ENCODE peak calls at places on chromosomes 13 and 19, in five cellular contexts. B is Panc1, K is AG09309, I is astrocyte of the spinal cord, M is bronchial epithelial cell. H is an unnamed sample.

GRCh38 chr19:38528213-38528755 is 89.5 kb downstream of the MAP4K1 start:
- DNase-seq in M (no peak), K (no peak), B (no peak), I (no peak), H (no peak)

GRCh38 chr19:57269515-57270250 is 10.6 kb upstream of the ZNF460 start:
- DNase-seq in M (peak; percentile 95), K (peak; percentile 79), I (peak; percentile 83), B (no peak), H (peak; percentile 53)

GRCh38 chr19:4744451-4745170 is 21.0 kb upstream of the DPP9 start:
- DNase-seq in M (peak; percentile 90), B (no peak), K (peak; percentile 78), I (peak; percentile 69), H (peak; percentile 81)

GRCh38 chr13:33610471-33611015 is 207.4 kb upstream of the RFC3 start:
- DNase-seq in K (no peak), B (no peak), I (peak; percentile 47), M (no peak), H (no peak)

GRCh38 chr19:56712609-56713008 is 41.1 kb upstream of the ZNF835 start:
- DNase-seq in I (no peak), K (no peak), M (no peak), B (no peak), H (no peak)

GRCh38 chr13:79860757-79861156 is 379.8 kb downstream of the NDFIP2 start:
- DNase-seq in I (no peak), B (no peak), K (no peak), M (no peak), H (no peak)

GRCh38 chr19:45069056-45069455 is 7.2 kb downstream of the ZNF296 start:
- DNase-seq in M (peak; percentile 57), B (no peak), I (no peak), K (no peak), H (no peak)

GRCh38 chr19:38650180-38650775 is 2.8 kb downstream of the ACTN4 start:
- DNase-seq in M (peak; percentile 51), I (no peak), B (no peak), K (no peak), H (no peak)

GRCh38 chr13:52405767-52406494 is at the start of gene THSD1:
- DNase-seq in K (no peak), I (peak; percentile 28), M (peak; percentile 20), B (no peak), H (no peak)

GRCh38 chr19:4456843-4457653 is 546 bp downstream of the UBXN6 start:
- DNase-seq in B (no peak), I (peak; percentile 59), K (no peak), M (peak; percentile 12), H (peak; percentile 35)

GRCh38 chr13:55761986-55762385 is 1378.7 kb upstream of the PRR20A start:
- DNase-seq in K (no peak), I (no peak), B (no peak), M (no peak), H (no peak)

GRCh38 chr13:48873081-48873480 is 102.6 kb upstream of the FNDC3A start:
- DNase-seq in B (no peak), I (no peak), M (no peak), K (no peak), H (no peak)

GRCh38 chr19:44990966-44991365 is 10.3 kb upstream of the RELB start:
- DNase-seq in B (no peak), K (no peak), I (no peak), M (no peak), H (no peak)

GRCh38 chr13:102212729-102213128 is 189.1 kb downstream of the FGF14 start:
- DNase-seq in M (no peak), K (no peak), B (no peak), I (no peak), H (no peak)

GRCh38 chr13:40993987-40994386 is 25.1 kb downstream of the ELF1 start:
- DNase-seq in K (no peak), M (peak; percentile 99), I (no peak), B (no peak), H (no peak)

GRCh38 chr19:57934820-57935665 is at the start of gene ZNF418:
- DNase-seq in K (peak; percentile 46), M (peak; percentile 86), I (peak; percentile 83), B (peak; percentile 39), H (peak; percentile 55)

GRCh38 chr13:19927117-19927734 is 31.3 kb upstream of the ZMYM2 start:
- DNase-seq in I (peak; percentile 42), M (peak; percentile 63), B (peak; percentile 27), K (peak; percentile 1), H (no peak)

GRCh38 chr13:46401432-46401831 is 14.4 kb upstream of the RUBCNL start:
- DNase-seq in K (no peak), B (no peak), I (no peak), M (no peak), H (no peak)

GRCh38 chr13:45373116-45373606 is 32.2 kb upstream of the TPT1 start:
- DNase-seq in B (no peak), I (no peak), K (no peak), M (no peak), H (no peak)

GRCh38 chr13:49587311-49587847 is 2.0 kb upstream of the RCBTB1 start:
- DNase-seq in I (no peak), B (no peak), K (no peak), M (peak; percentile 91), H (no peak)

GRCh38 chr19:16180611-16181010 is 4.6 kb upstream of the FAM32A start:
- DNase-seq in M (peak; percentile 63), K (peak; percentile 54), I (peak; percentile 58), B (no peak), H (peak; percentile 52)

DNA sequence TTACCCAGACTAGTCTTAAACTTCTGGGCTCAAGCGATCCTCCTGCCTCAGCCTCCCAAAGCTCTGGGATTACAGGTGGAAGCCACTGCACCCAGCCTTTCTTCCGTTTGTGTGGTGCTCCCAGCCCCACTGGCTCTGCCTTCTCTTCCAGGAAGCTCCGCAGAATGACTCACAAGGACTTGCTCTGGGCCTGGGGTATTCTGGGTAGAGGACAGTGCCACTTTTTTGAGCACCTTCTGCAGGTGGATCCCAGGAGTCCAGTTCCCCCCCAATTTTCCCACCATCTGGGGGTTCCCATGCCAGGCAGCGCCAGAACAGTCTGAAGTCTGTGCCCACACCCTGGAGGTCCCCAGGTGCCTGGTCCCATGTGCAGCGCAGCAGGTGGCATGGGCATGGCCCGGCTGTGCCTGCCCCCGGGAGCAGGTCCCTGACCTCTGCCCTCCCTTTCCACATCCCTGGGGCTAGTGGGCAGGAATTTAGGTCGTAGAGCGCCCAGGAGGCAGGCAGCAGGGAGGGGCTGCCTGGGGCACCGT is 1.6 kb downstream of the REEP6 start:
- DNase-seq in B (no peak), I (no peak), M (no peak), K (no peak), H (no peak)
- H3K4me3 ChIP-seq in B (no peak overlapping the region), I (no peak overlapping the region), M (no peak overlapping the region), K (no peak overlapping the region), H (no peak overlapping the region)

DNA sequence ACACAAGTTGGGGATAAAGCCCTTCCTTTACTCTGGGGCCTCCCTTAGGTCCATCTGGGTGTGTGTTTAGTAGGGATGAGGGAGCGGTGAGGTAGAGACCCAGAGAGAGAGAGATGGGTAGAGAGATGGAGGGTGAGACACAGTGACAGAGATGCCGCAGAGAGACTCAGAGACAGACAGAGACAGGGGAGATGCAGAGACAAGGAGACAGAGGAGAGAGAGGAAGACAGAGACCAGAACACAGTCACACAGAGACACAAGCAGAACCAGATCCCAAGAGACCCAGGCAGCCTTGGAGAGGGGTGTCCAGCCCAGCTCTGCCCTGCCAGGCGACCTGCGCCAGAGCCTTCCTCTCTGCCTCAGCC is 2.4 kb downstream of the KLK1 start:
- DNase-seq in K (no peak), I (no peak), B (no peak), M (no peak), H (no peak)
- H3K4me3 ChIP-seq in K (no peak overlapping the region), I (no peak overlapping the region), B (no peak overlapping the region), M (no peak overlapping the region), H (no peak overlapping the region)

GRCh38 chr19:7874857-7875393 is 735 bp upstream of the PRR36 start:
- DNase-seq in M (no peak), K (no peak), I (no peak), B (no peak), H (no peak)

GRCh38 chr19:7881910-7882309 is 6.4 kb upstream of the LRRC8E start:
- DNase-seq in K (no peak), B (no peak), I (no peak), M (no peak), H (no peak)

GRCh38 chr19:7883105-7883504 is 5.2 kb upstream of the LRRC8E start:
- DNase-seq in K (no peak), M (no peak), I (no peak), B (no peak), H (no peak)

GRCh38 chr19:7877249-7877836 is 3.2 kb upstream of the PRR36 start:
- DNase-seq in I (no peak), B (no peak), M (no peak), K (no peak), H (no peak)

DNA sequence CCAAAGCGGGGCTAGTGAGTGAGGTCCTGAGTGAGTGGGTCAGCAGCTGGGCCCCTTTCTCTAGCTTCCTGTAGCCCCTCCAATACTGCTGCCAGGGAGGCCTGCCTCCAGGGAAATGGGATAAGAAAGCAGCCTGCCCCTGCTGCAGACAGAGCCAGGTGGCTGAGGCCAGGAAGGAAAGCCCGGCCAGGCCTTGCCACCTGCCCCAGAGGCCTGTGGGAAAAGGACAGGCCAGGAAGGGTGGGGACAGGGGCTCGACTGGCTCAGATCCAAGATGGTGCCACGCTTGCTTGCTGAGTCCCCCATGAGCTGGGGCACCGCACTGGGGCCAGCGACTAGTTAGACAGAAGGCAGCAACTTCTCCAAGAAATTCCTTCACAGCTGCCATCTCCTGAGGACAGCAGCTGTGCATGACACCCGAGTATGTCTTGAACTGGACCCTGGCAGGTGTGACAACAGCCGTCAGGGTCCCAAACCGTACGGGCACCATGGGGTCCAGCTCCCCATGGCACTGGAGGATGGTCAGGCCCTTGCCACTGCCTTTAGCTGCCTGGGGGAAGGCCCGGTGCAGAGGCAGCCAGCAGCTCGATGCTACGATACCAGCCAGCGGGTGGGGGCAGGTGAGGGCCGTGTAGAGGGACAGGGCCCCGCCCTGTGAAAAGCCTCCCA is 5.0 kb upstream of the PRR36 start:
- DNase-seq in K (no peak), M (no peak), B (no peak), I (no peak), H (no peak)
- H3K4me3 ChIP-seq in K (no peak overlapping the region), M (no peak overlapping the region), B (no peak overlapping the region), I (no peak overlapping the region), H (no peak overlapping the region)

GRCh38 chr19:20472854-20473253 is 92.7 kb downstream of the ZNF737 start:
- DNase-seq in K (no peak), I (no peak), B (no peak), M (no peak), H (no peak)

GRCh38 chr19:20471441-20471840 is 94.1 kb downstream of the ZNF737 start:
- DNase-seq in M (no peak), K (no peak), I (no peak), B (no peak), H (no peak)

DNA sequence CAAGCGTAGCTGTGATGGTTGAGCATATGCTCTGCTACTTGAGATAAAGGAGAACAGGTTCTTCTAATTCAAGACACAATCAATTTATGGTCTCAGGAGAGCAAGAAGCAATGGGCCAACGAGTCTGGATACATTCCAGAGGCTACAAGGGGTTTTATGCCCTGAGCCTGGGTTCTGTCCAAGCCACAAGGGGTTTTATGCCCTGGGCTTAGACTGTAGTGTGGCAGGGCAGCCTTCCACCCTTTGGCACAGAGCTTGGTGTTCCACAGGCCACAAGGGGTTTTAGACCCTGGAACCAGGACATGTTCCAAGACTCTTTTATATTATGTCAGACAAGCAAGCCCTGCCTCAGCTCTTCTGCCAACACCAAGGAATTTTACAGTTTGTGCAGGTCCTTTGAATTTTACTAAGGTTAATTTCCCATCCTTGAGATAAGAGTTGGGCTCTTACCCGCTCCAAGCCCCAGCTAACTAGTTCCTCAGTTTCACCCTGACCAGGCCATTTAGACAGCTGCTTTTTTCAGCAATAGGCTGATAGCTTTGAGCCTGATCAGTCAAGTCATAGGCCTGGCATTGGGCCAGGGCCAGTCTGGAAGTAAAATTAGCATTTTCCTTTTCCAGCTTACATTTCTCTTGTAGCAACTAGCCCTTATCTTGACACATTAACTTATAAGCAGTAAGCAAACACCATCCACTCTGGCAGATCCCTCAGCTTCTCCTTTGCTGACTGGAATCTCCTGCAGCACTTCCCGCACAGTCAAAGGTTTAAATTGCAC is 95.0 kb downstream of the ZNF737 start:
- DNase-seq in I (no peak), K (no peak), M (no peak), B (no peak), H (no peak)
- H3K4me3 ChIP-seq in I (no peak overlapping the region), K (no peak overlapping the region), M (no peak overlapping the region), B (no peak overlapping the region), H (no peak overlapping the region)

H was measured in skeletal muscle cell.